ENCODE peak calls at places on chromosome 22, in ten cellular contexts. X, Y, Q, R, L, F, O, S, J and A are unnamed samples.

GRCh38 chr22:43734370-43735005 is 77.6 kb downstream of the EFCAB6 start:
- DNase-seq in X (no peak), Y (no peak), Q (no peak), R (no peak), L (no peak), F (no peak), O (no peak), S (no peak), J (no peak), A (no peak)

GRCh38 chr22:27918351-27919221 is 470 bp downstream of the PITPNB start:
- DNase-seq in X (peak), Y (peak), Q (peak), R (peak), L (no peak), F (peak), O (peak), S (peak), J (no peak), A (peak)

GRCh38 chr22:33599596-33599995 is 320.7 kb downstream of the LARGE1 start:
- DNase-seq in X (peak), Y (no peak), Q (no peak), R (no peak), L (no peak), F (no peak), O (no peak), S (no peak), J (no peak), A (no peak)

GRCh38 chr22:38436629-38437395 is 18.2 kb downstream of the KCNJ4 start:
- DNase-seq in X (no peak), Y (no peak), Q (no peak), R (no peak), L (no peak), F (no peak), O (no peak), S (no peak), J (no peak), A (no peak)

GRCh38 chr22:42208362-42208761 is 62.1 kb downstream of the TCF20 start:
- DNase-seq in X (peak), Y (no peak), Q (no peak), R (peak), L (no peak), F (no peak), O (no peak), S (no peak), J (no peak), A (no peak)

GRCh38 chr22:43136255-43136654 is 6.9 kb downstream of the MCAT start:
- DNase-seq in X (no peak), Y (no peak), Q (peak), R (peak), L (peak), F (no peak), O (peak), S (no peak), J (no peak), A (no peak)

GRCh38 chr22:19092725-19093124 is 29.5 kb downstream of the DGCR2 start:
- DNase-seq in X (no peak), Y (no peak), Q (no peak), R (no peak), L (no peak), F (no peak), O (no peak), S (no peak), J (no peak), A (no peak)

GRCh38 chr22:22578702-22579424 is 19.8 kb upstream of the PRAME start:
- DNase-seq in X (no peak), Y (no peak), Q (no peak), R (no peak), L (no peak), F (no peak), O (no peak), S (peak), J (no peak), A (no peak)

GRCh38 chr22:22463855-22464540 is 44.5 kb downstream of the ZNF280B start:
- DNase-seq in X (no peak), Y (no peak), Q (peak), R (peak), L (peak), F (peak), O (peak), S (peak), J (no peak), A (peak)

GRCh38 chr22:19146215-19146968 is 1.9 kb upstream of the ESS2 start:
- DNase-seq in X (no peak), Y (no peak), Q (no peak), R (no peak), L (no peak), F (no peak), O (no peak), S (no peak), J (no peak), A (no peak)